ENCODE peak calls at places on chromosomes 2 and 18, in ten cellular contexts. M is GM12891, W is choroid plexus epithelial cell, Q is Calu3, T is thoracic aorta, H is HTR-8/SVneo, U is amniotic epithelial cell, J is brain microvascular endothelial cell, S is hippocampal formation, L is NCI-H1417. V is an unnamed sample.

GRCh38 chr18:58042826-58043362 is 1.1 kb upstream of the NEDD4L start:
- DNase-seq in T (no peak), U (no peak), J (no peak), W (no peak), H (no peak), L (no peak), M (no peak), Q (no peak), S (no peak), V (no peak)

GRCh38 chr18:46163941-46164499 is 59.8 kb downstream of the HAUS1 start:
- DNase-seq in Q (no peak), H (no peak), S (no peak), M (no peak), W (no peak), T (no peak), U (no peak), J (no peak), L (no peak), V (no peak)

GRCh38 chr18:45464619-45465018 is 150.7 kb upstream of the SLC14A2 start:
- DNase-seq in U (no peak), H (no peak), M (no peak), J (no peak), L (peak; percentile 76), Q (no peak), T (no peak), S (no peak), W (no peak), V (no peak)

GRCh38 chr2:30300456-30301221 is 69.3 kb downstream of the LBH start:
- DNase-seq in U (no peak), S (no peak), Q (no peak), W (peak; percentile 7), H (peak; percentile 41), L (no peak), J (peak; percentile 29), M (no peak), T (no peak), V (no peak)

GRCh38 chr2:30318987-30319782 is 87.9 kb downstream of the LBH start:
- DNase-seq in H (no peak), M (no peak), W (no peak), Q (no peak), T (no peak), U (no peak), S (no peak), J (no peak), L (no peak), V (no peak)

GRCh38 chr18:44823286-44823685 is 142.6 kb downstream of the SETBP1 start:
- DNase-seq in U (no peak), H (no peak), Q (no peak), J (no peak), T (no peak), M (no peak), S (no peak), W (no peak), L (no peak), V (no peak)

GRCh38 chr18:78542204-78542603 is 437.4 kb upstream of the SALL3 start:
- DNase-seq in M (no peak), Q (no peak), S (no peak), U (no peak), J (no peak), W (peak; percentile 2), L (no peak), T (no peak), H (no peak), V (no peak)

GRCh38 chr2:7730449-7730848 is 813.2 kb downstream of the RNF144A start:
- DNase-seq in T (no peak), M (no peak), L (no peak), J (no peak), S (no peak), U (no peak), H (no peak), W (no peak), Q (no peak), V (no peak)

GRCh38 chr2:168711091-168711490 is 91.3 kb upstream of the NOSTRIN start:
- DNase-seq in S (no peak), T (no peak), L (no peak), H (no peak), W (no peak), M (no peak), U (no peak), Q (no peak), J (no peak), V (no peak)

GRCh38 chr2:120737802-120738516 is 2.3 kb downstream of the GLI2 start:
- DNase-seq in L (peak; percentile 43), S (no peak), Q (peak; percentile 55), J (no peak), W (no peak), U (no peak), H (no peak), T (no peak), M (no peak), V (no peak)

GRCh38 chr2:45223531-45223930 is 214.3 kb upstream of the SIX2 start:
- DNase-seq in T (no peak), M (no peak), U (no peak), S (no peak), L (no peak), H (no peak), Q (no peak), J (no peak), W (no peak), V (no peak)

GRCh38 chr2:17607379-17607778 is 66.9 kb downstream of the VSNL1 start:
- DNase-seq in T (no peak), J (no peak), L (no peak), H (no peak), U (no peak), Q (no peak), M (no peak), W (no peak), S (no peak), V (no peak)

GRCh38 chr2:47644351-47644750 is 138.6 kb upstream of the MSH6 start:
- DNase-seq in T (no peak), H (no peak), U (no peak), W (no peak), M (no peak), J (no peak), L (no peak), S (no peak), Q (no peak), V (no peak)

GRCh38 chr2:1773883-1774282 is 29.6 kb upstream of the PXDN start:
- DNase-seq in L (no peak), H (no peak), M (no peak), J (no peak), Q (no peak), T (no peak), S (no peak), W (no peak), U (no peak), V (no peak)

GRCh38 chr2:197911667-197912066 is 107.3 kb downstream of the PLCL1 start:
- DNase-seq in Q (no peak), H (no peak), U (no peak), M (no peak), S (no peak), T (no peak), J (no peak), W (no peak), L (no peak), V (no peak)

GRCh38 chr2:2102870-2103269 is 228.2 kb downstream of the MYT1L start:
- DNase-seq in S (no peak), W (no peak), L (no peak), M (no peak), U (no peak), T (no peak), Q (no peak), J (no peak), H (no peak), V (no peak)

GRCh38 chr2:216546646-216547403 is 48.2 kb downstream of the RPL37A start:
- DNase-seq in L (no peak), T (peak; percentile 13), Q (no peak), U (peak; percentile 68), H (no peak), J (peak; percentile 67), M (no peak), W (peak; percentile 64), S (no peak), V (no peak)

GRCh38 chr2:24918326-24919099 is 1.5 kb downstream of the ADCY3 start:
- DNase-seq in J (no peak), M (no peak), U (no peak), S (no peak), H (no peak), Q (no peak), T (no peak), W (no peak), L (no peak), V (no peak)

GRCh38 chr2:102004588-102004987 is 12.8 kb downstream of the IL1R2 start:
- DNase-seq in H (no peak), T (no peak), Q (no peak), J (no peak), U (no peak), W (no peak), L (no peak), M (no peak), S (no peak), V (no peak)

V was measured in HEK293T.